ENCODE peak calls at places on chromosomes 7 and 10, in five cellular contexts. V is fibroblast of pulmonary artery, D is GM06990, H is uterus, O is GM10248. A is an unnamed sample.

GRCh38 chr7:151351967-151352366 is 10.4 kb downstream of the NUB1 start:
- DNase-seq in V (no peak), D (peak; percentile 57), H (no peak), O (peak; percentile 43), A (peak; percentile 54)

GRCh38 chr7:11557627-11558026 is 274.4 kb downstream of the THSD7A start:
- DNase-seq in V (peak; percentile 47), D (no peak), H (no peak), O (peak; percentile 16), A (peak; percentile 20)

GRCh38 chr10:16440396-16441105 is 3.7 kb downstream of the PTER start:
- DNase-seq in V (peak; percentile 5), D (no peak), H (no peak), O (no peak), A (no peak)

GRCh38 chr10:101046332-101047238 is 15.2 kb upstream of the KAZALD1 start:
- DNase-seq in V (no peak), D (no peak), H (no peak), O (no peak), A (no peak)

GRCh38 chr7:774161-775109 is 47.4 kb upstream of the PRKAR1B start:
- DNase-seq in V (peak; percentile 41), D (peak; percentile 56), H (peak; percentile 66), O (peak; percentile 81), A (peak; percentile 86)

GRCh38 chr10:33416691-33417090 is 82.2 kb upstream of the NRP1 start:
- DNase-seq in V (no peak), D (no peak), H (no peak), O (no peak), A (no peak)

GRCh38 chr10:27297848-27298524 is 57.4 kb upstream of the ACBD5 start:
- DNase-seq in V (no peak), D (no peak), H (no peak), O (no peak), A (no peak)

GRCh38 chr7:72265505-72265904 is 146.6 kb downstream of the CALN1 start:
- DNase-seq in V (no peak), D (no peak), H (no peak), O (no peak), A (no peak)

GRCh38 chr10:11909618-11910017 is 86.5 kb downstream of the PROSER2 start:
- DNase-seq in V (no peak), D (no peak), H (no peak), O (no peak), A (no peak)

GRCh38 chr7:93574646-93575554 is at the start of gene CALCR:
- DNase-seq in V (no peak), D (no peak), H (no peak), O (peak; percentile 13), A (no peak)

GRCh38 chr7:84701524-84702306 is 485.1 kb downstream of the SEMA3D start:
- DNase-seq in V (peak; percentile 93), D (no peak), H (no peak), O (no peak), A (no peak)

GRCh38 chr10:62885656-62886461 is 69.7 kb upstream of the EGR2 start:
- DNase-seq in V (peak; percentile 52), D (no peak), H (no peak), O (no peak), A (no peak)

GRCh38 chr10:58282615-58283014 is 13.7 kb downstream of the CISD1 start:
- DNase-seq in V (peak; percentile 89), D (peak; percentile 59), H (no peak), O (peak; percentile 61), A (peak; percentile 60)

GRCh38 chr7:7439564-7439963 is 96.1 kb downstream of the COL28A1 start:
- DNase-seq in V (no peak), D (no peak), H (no peak), O (no peak), A (no peak)

GRCh38 chr10:117165557-117166419 is 27.7 kb upstream of the VAX1 start:
- DNase-seq in V (peak; percentile 57), D (no peak), H (no peak), O (peak; percentile 38), A (peak; percentile 53)

GRCh38 chr7:94264756-94265155 is 129.9 kb upstream of the COL1A2 start:
- DNase-seq in V (no peak), D (no peak), H (no peak), O (no peak), A (no peak)

GRCh38 chr7:151801782-151802468 is 75.0 kb downstream of the PRKAG2 start:
- DNase-seq in V (no peak), D (no peak), H (no peak), O (no peak), A (no peak)

GRCh38 chr10:56622335-56622973 is 261.4 kb upstream of the ZWINT start:
- DNase-seq in V (peak; percentile 1), D (peak; percentile 11), H (no peak), O (peak; percentile 13), A (peak; percentile 18)

GRCh38 chr10:79068562-79069324 is at the start of gene ZMIZ1:
- DNase-seq in V (peak; percentile 92), D (peak; percentile 89), H (peak; percentile 90), O (peak; percentile 89), A (peak; percentile 91)

GRCh38 chr10:6297951-6298381 is 95.2 kb downstream of the PFKFB3 start:
- DNase-seq in V (no peak), D (no peak), H (no peak), O (no peak), A (no peak)

GRCh38 chr10:75407716-75408511 is 6.3 kb upstream of the ZNF503 start:
- DNase-seq in V (no peak), D (peak; percentile 16), H (peak; percentile 76), O (no peak), A (no peak)

GRCh38 chr10:91090761-91091529 is 129.5 kb upstream of the PCGF5 start:
- DNase-seq in V (no peak), D (no peak), H (no peak), O (no peak), A (peak; percentile 25)
- TF ChIP-seq CTCF in V (peak; percentile 31), D (peak; percentile 45), H (no peak), O (peak; percentile 39), A (no peak)

GRCh38 chr7:81470084-81470723 is 299.6 kb downstream of the HGF start:
- DNase-seq in V (peak; percentile 85), D (no peak), H (peak; percentile 56), O (peak; percentile 20), A (peak; percentile 11)
- TF ChIP-seq CTCF in V (peak; percentile 79), D (peak; percentile 64), H (peak; percentile 57), O (peak; percentile 58), A (peak; percentile 57)

GRCh38 chr7:129494041-129494440 is 8.3 kb upstream of the SMKR1 start:
- DNase-seq in V (peak; percentile 72), D (peak; percentile 47), H (no peak), O (no peak), A (no peak)

GRCh38 chr7:129492406-129492805 is 9.9 kb upstream of the SMKR1 start:
- DNase-seq in V (no peak), D (no peak), H (no peak), O (no peak), A (no peak)

GRCh38 chr7:129495987-129496386 is 6.3 kb upstream of the SMKR1 start:
- DNase-seq in V (no peak), D (no peak), H (no peak), O (no peak), A (no peak)

GRCh38 chr7:129496653-129497052 is 5.7 kb upstream of the SMKR1 start:
- DNase-seq in V (no peak), D (no peak), H (no peak), O (no peak), A (no peak)

DNA sequence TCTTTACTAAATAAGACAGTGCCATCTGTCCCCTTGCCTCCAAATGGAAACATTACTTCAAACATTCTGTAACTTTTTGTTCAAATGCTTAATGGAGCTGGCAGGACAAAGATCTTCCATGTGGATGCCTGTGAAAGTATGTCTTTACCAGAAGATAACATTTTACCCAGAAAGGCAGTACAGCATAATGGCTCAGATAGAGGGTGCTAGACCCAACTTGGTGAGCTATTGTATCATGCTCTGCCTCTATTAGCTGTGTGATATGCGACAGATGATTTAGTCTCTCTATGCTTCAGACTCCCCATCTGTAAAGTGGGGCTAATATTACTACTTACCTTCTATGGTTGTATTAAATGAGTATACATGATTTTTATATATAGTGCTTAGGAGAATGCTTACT is 8.8 kb upstream of the SMKR1 start:
- DNase-seq in V (peak; percentile 31), D (no peak), H (no peak), O (no peak), A (no peak)
- TF ChIP-seq CTCF in V (peak; percentile 39), D (peak; percentile 33), H (no peak), O (peak; percentile 18), A (no peak)

GRCh38 chr7:44046321-44047061 is 2.0 kb downstream of the DBNL start:
- DNase-seq in V (no peak), D (peak; percentile 26), H (no peak), O (no peak), A (peak; percentile 33)
- TF ChIP-seq CTCF in V (no peak), D (no peak), H (no peak), O (no peak), A (no peak)

DNA sequence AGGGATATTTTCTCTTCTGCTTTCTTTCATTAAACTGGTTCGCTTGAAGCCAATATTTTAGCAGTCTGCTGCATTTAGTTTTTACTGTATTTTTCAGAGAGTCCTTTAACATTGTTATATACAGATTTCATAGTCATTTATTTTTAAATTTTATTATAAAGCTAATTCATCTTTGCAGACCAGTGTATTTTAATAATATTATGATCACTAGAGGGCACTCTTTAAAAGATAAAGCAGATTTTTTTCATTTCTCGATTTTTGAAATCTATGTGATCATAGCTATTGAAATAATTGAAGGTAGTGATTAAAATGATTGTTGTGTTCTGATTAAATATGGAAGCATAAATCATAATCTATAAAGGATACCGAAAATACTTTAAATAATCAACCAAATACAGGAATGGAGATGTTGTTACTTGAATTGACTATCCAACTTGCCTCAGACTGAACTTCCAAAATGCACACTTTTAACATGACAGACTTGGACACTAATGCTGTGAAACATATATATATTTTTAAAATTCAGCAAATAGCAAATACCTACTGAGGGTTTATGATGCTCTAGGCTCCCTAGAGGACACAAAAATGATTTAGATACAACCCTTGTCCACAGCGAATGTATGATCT is 35.2 kb downstream of the ST7 start:
- DNase-seq in V (no peak), D (no peak), H (no peak), O (no peak), A (no peak)
- TF ChIP-seq CTCF in V (peak; percentile 8), D (peak; percentile 4), H (no peak), O (peak; percentile 20), A (no peak)

GRCh38 chr7:4659551-4660286 is 22.4 kb upstream of the FOXK1 start:
- DNase-seq in V (no peak), D (no peak), H (no peak), O (no peak), A (no peak)
- TF ChIP-seq CTCF in V (peak; percentile 3), D (peak; percentile 13), H (no peak), O (no peak), A (no peak)

GRCh38 chr7:124840435-124840834 is 74.8 kb upstream of the GPR37 start:
- DNase-seq in V (peak; percentile 19), D (no peak), H (no peak), O (no peak), A (no peak)
- TF ChIP-seq CTCF in V (no peak), D (no peak), H (no peak), O (no peak), A (no peak)

GRCh38 chr10:71648595-71649320 is 70.8 kb downstream of the C10orf105 start:
- DNase-seq in V (no peak), D (no peak), H (no peak), O (no peak), A (no peak)

GRCh38 chr10:71649631-71650030 is 69.9 kb downstream of the C10orf105 start:
- DNase-seq in V (no peak), D (no peak), H (no peak), O (no peak), A (no peak)

GRCh38 chr10:71646051-71646450 is 73.5 kb downstream of the C10orf105 start:
- DNase-seq in V (no peak), D (no peak), H (no peak), O (no peak), A (no peak)

GRCh38 chr10:71646592-71647292 is 72.8 kb downstream of the C10orf105 start:
- DNase-seq in V (no peak), D (no peak), H (no peak), O (no peak), A (no peak)

GRCh38 chr10:71647526-71648354 is 71.8 kb downstream of the C10orf105 start:
- DNase-seq in V (no peak), D (no peak), H (peak; percentile 23), O (no peak), A (no peak)
- TF ChIP-seq CTCF in V (peak; percentile 35), D (peak; percentile 50), H (no peak), O (peak; percentile 19), A (no peak)

A was measured in GM13976.